ENCODE peak calls at places on chromosomes 4 and X, in seven cellular contexts. O is IMR-90, I is COR-L47, V is astrocyte, M is CD14-positive monocyte, D is NCI-H748 treated with DMSO at 0.1 percent for 48 hours, S is substantia nigra. R is an unnamed sample.

GRCh38 chr4:133565379-133565778 is 416.3 kb downstream of the PCDH10 start:
- DNase-seq in O (peak; percentile 7), I (peak; percentile 91), V (peak; percentile 81), M (no peak), D (peak; percentile 79), S (no peak), R (no peak)

GRCh38 chr4:128524311-128524710 is 236.7 kb upstream of the PGRMC2 start:
- DNase-seq in O (peak; percentile 65), I (no peak), V (peak; percentile 92), M (no peak), D (no peak), S (no peak), R (peak; percentile 79)

GRCh38 chrX:20989361-20989760 is 384.9 kb upstream of the CNKSR2 start:
- DNase-seq in O (no peak), I (no peak), V (no peak), M (no peak), D (no peak), S (no peak), R (no peak)

GRCh38 chr4:86940920-86941460 is 6.2 kb downstream of the AFF1 start:
- DNase-seq in O (no peak), I (no peak), V (no peak), M (no peak), D (no peak), S (no peak), R (no peak)

GRCh38 chr4:24330198-24330972 is 254.0 kb downstream of the DHX15 start:
- DNase-seq in O (no peak), I (no peak), V (peak; percentile 36), M (no peak), D (no peak), S (no peak), R (no peak)

GRCh38 chr4:13912436-13912835 is 284.9 kb upstream of the BOD1L1 start:
- DNase-seq in O (peak; percentile 18), I (no peak), V (no peak), M (no peak), D (no peak), S (no peak), R (no peak)

GRCh38 chr4:95362906-95363578 is 185.7 kb downstream of the UNC5C start:
- DNase-seq in O (peak; percentile 0), I (peak; percentile 20), V (peak; percentile 25), M (no peak), D (peak; percentile 7), S (no peak), R (peak; percentile 19)

GRCh38 chrX:24782011-24782410 is 88.3 kb downstream of the POLA1 start:
- DNase-seq in O (no peak), I (no peak), V (no peak), M (no peak), D (no peak), S (no peak), R (no peak)

GRCh38 chr4:7964890-7965662 is 25.4 kb upstream of the AFAP1 start:
- DNase-seq in O (peak; percentile 71), I (no peak), V (peak; percentile 59), M (no peak), D (no peak), S (no peak), R (no peak)

GRCh38 chrX:131816551-131817136 is 206.5 kb upstream of the STK26 start:
- DNase-seq in O (peak; percentile 74), I (no peak), V (peak; percentile 46), M (peak; percentile 85), D (no peak), S (peak; percentile 32), R (peak; percentile 93)

GRCh38 chr4:74266081-74266480 is 42.2 kb upstream of the EPGN start:
- DNase-seq in O (peak; percentile 18), I (no peak), V (no peak), M (no peak), D (no peak), S (no peak), R (no peak)

GRCh38 chr4:168220893-168221292 is 97.7 kb downstream of the DDX60 start:
- DNase-seq in O (peak; percentile 30), I (no peak), V (peak; percentile 1), M (no peak), D (no peak), S (no peak), R (no peak)

GRCh38 chrX:72169008-72169728 is 12.4 kb upstream of the PIN4 start:
- DNase-seq in O (no peak), I (no peak), V (no peak), M (no peak), D (no peak), S (no peak), R (no peak)

GRCh38 chr4:111045992-111046391 is 423.1 kb upstream of the PITX2 start:
- DNase-seq in O (no peak), I (no peak), V (no peak), M (no peak), D (no peak), S (no peak), R (no peak)

GRCh38 chrX:1592128-1592862 is 891 bp downstream of the AKAP17A start:
- DNase-seq in O (peak; percentile 5), I (no peak), V (peak; percentile 10), M (no peak), D (no peak), S (no peak), R (peak; percentile 43)

GRCh38 chr4:69071286-69071685 is 25.0 kb upstream of the UGT2B7 start:
- DNase-seq in O (no peak), I (no peak), V (no peak), M (no peak), D (no peak), S (no peak), R (no peak)

GRCh38 chr4:15729910-15730533 is 27.2 kb downstream of the BST1 start:
- DNase-seq in O (peak; percentile 53), I (peak; percentile 28), V (peak; percentile 20), M (no peak), D (peak; percentile 46), S (no peak), R (peak; percentile 26)

GRCh38 chrX:8737883-8738282 is 5.9 kb upstream of the ANOS1 start:
- DNase-seq in O (no peak), I (no peak), V (no peak), M (no peak), D (no peak), S (no peak), R (no peak)

GRCh38 chr4:188778880-188779279 is 639.6 kb downstream of the TRIML1 start:
- DNase-seq in O (peak; percentile 69), I (no peak), V (no peak), M (no peak), D (no peak), S (no peak), R (no peak)

GRCh38 chr4:47733506-47733905 is 104.4 kb downstream of the CORIN start:
- DNase-seq in O (peak; percentile 7), I (no peak), V (no peak), M (no peak), D (no peak), S (no peak), R (no peak)

GRCh38 chr4:145171919-145172318 is 8.5 kb downstream of the OTUD4 start:
- DNase-seq in O (no peak), I (no peak), V (no peak), M (no peak), D (no peak), S (no peak), R (no peak)

GRCh38 chrX:42384956-42385355 is 393.0 kb downstream of the PPP1R2C start:
- DNase-seq in O (no peak), I (no peak), V (no peak), M (no peak), D (no peak), S (no peak), R (no peak)

GRCh38 chrX:150548684-150549083 is 19.7 kb upstream of the MTM1 start:
- DNase-seq in O (peak; percentile 39), I (no peak), V (peak; percentile 36), M (no peak), D (no peak), S (no peak), R (no peak)

GRCh38 chr4:122458625-122459024 is 2.1 kb upstream of the IL2 start:
- DNase-seq in O (peak; percentile 17), I (no peak), V (peak; percentile 26), M (no peak), D (no peak), S (no peak), R (no peak)

GRCh38 chrX:145817666-145818521 is at the start of gene SLITRK2:
- DNase-seq in O (no peak), I (no peak), V (no peak), M (no peak), D (no peak), S (peak; percentile 42), R (no peak)

GRCh38 chr4:85955614-85956295 is 404.1 kb downstream of the MAPK10 start:
- DNase-seq in O (peak; percentile 18), I (no peak), V (no peak), M (no peak), D (no peak), S (no peak), R (no peak)

GRCh38 chrX:42462917-42463316 is 315.0 kb downstream of the PPP1R2C start:
- DNase-seq in O (no peak), I (no peak), V (no peak), M (no peak), D (no peak), S (no peak), R (no peak)

GRCh38 chr4:23036503-23036902 is 343.8 kb downstream of the GBA3 start:
- DNase-seq in O (no peak), I (no peak), V (no peak), M (no peak), D (no peak), S (no peak), R (no peak)

GRCh38 chrX:48794993-48795501 is 6.8 kb upstream of the HDAC6 start:
- DNase-seq in O (peak; percentile 47), I (no peak), V (peak; percentile 54), M (no peak), D (no peak), S (no peak), R (no peak)

GRCh38 chrX:53317365-53318069 is 36.1 kb upstream of the IQSEC2 start:
- DNase-seq in O (peak; percentile 43), I (peak; percentile 26), V (peak; percentile 8), M (peak; percentile 52), D (peak; percentile 24), S (peak; percentile 34), R (peak; percentile 75)

R was measured in colonic mucosa.